ENCODE peak calls at places on chromosomes 4 and X, in eight cellular contexts. J is endodermal cell; V is adipocyte; A is pancreas; K is thyroid gland; Z is fibroblast of lung; I is CD8-positive, alpha-beta T cell; X is GM23248. B is an unnamed sample. For H3K27me3, the result is how much of the 10 kb centered on the place peaks cover.

GRCh38 chr4:29423836-29424721 is 1296.1 kb upstream of the PCDH7 start:
- DNase-seq in I (no peak), K (no peak), A (no peak), X (peak), V (peak), J (no peak), Z (peak), B (no peak)

GRCh38 chr4:157043131-157043530 is 32.8 kb upstream of the GLRB start:
- DNase-seq in K (no peak), Z (peak), J (peak), I (no peak), X (peak), V (peak), A (no peak), B (no peak)

GRCh38 chr4:166143227-166143626 is 270.2 kb downstream of the TLL1 start:
- DNase-seq in Z (no peak), J (no peak), K (no peak), A (no peak), V (no peak), I (no peak), X (peak), B (no peak)

GRCh38 chr4:109294006-109294405 is 8.5 kb downstream of the COL25A1 start:
- DNase-seq in K (no peak), Z (no peak), X (peak), I (no peak), J (peak), V (no peak), A (no peak), B (no peak)

GRCh38 chr4:158540125-158540907 is 18.6 kb downstream of the RXFP1 start:
- DNase-seq in A (no peak), J (no peak), Z (no peak), K (no peak), X (peak), I (no peak), V (no peak), B (no peak)

GRCh38 chr4:20839957-20840356 is 139.7 kb downstream of the PACRGL start:
- DNase-seq in K (no peak), V (no peak), Z (peak), X (peak), J (no peak), I (no peak), A (no peak), B (no peak)

GRCh38 chrX:645024-645376 is 14.4 kb downstream of the SHOX start:
- DNase-seq in I (no peak), Z (no peak), X (no peak), K (no peak), A (no peak), V (no peak), J (peak), B (no peak)

GRCh38 chr4:83112678-83113428 is 1.7 kb downstream of the PLAC8 start:
- DNase-seq in I (peak), A (no peak), K (no peak), J (no peak), V (peak), Z (no peak), X (peak), B (no peak)

GRCh38 chr4:172850838-172851237 is 317.8 kb upstream of the GALNT7 start:
- DNase-seq in I (no peak), K (no peak), Z (peak), X (peak), A (no peak), V (peak), J (no peak), B (no peak)

GRCh38 chr4:82898322-82899243 is 2.0 kb upstream of the THAP9 start:
- DNase-seq in I (no peak), V (peak), J (no peak), Z (peak), K (peak), X (peak), A (no peak), B (no peak)

GRCh38 chr4:148980782-148981181 is 538.6 kb upstream of the NR3C2 start:
- DNase-seq in I (no peak), J (no peak), K (no peak), V (no peak), A (no peak), X (no peak), Z (no peak), B (no peak)

GRCh38 chr4:182555997-182556418 is 312.8 kb downstream of the TENM3 start:
- DNase-seq in V (peak), A (no peak), J (peak), I (no peak), X (peak), Z (peak), K (peak), B (no peak)

GRCh38 chr4:173680278-173680677 is 150.2 kb upstream of the HAND2 start:
- DNase-seq in X (no peak), V (no peak), J (no peak), Z (no peak), I (no peak), K (no peak), A (no peak), B (peak)

GRCh38 chrX:31435592-31435991 is 363.8 kb upstream of the FTHL17 start:
- DNase-seq in V (no peak), K (no peak), I (no peak), A (no peak), Z (peak), J (peak), X (peak), B (no peak)

GRCh38 chrX:39542316-39542715 is 555.4 kb downstream of the BCOR start:
- DNase-seq in I (no peak), K (peak), J (no peak), Z (no peak), A (no peak), V (no peak), X (no peak), B (no peak)

GRCh38 chr4:74423101-74423500 is 21.8 kb upstream of the AREG start:
- DNase-seq in K (no peak), V (peak), I (no peak), X (peak), Z (peak), A (no peak), J (no peak), B (peak)

GRCh38 chr4:118280501-118281218 is 72.1 kb downstream of the PRSS12 start:
- DNase-seq in X (peak), J (peak), A (no peak), Z (peak), K (peak), V (peak), I (peak), B (peak)

GRCh38 chr4:836781-837301 is 10.9 kb upstream of the CPLX1 start:
- DNase-seq in Z (no peak), I (no peak), V (no peak), K (no peak), J (no peak), A (peak), X (no peak), B (peak)

GRCh38 chrX:83186632-83187031 is 321.5 kb upstream of the POU3F4 start:
- DNase-seq in I (no peak), V (no peak), A (no peak), X (no peak), Z (no peak), K (no peak), J (no peak), B (no peak)

GRCh38 chrX:124842205-124842604 is 477.5 kb upstream of the TEX13C start:
- DNase-seq in Z (no peak), J (no peak), K (no peak), I (no peak), V (no peak), X (no peak), A (no peak), B (no peak)

GRCh38 chrX:153818571-153819397 is 11.6 kb downstream of the PDZD4 start:
- DNase-seq in K (peak), Z (no peak), X (peak), A (peak), V (peak), I (peak), J (peak), B (peak)

GRCh38 chr4:10113362-10114047 is 3.1 kb downstream of the WDR1 start:
- DNase-seq in A (no peak), I (no peak), Z (no peak), X (no peak), V (no peak), J (no peak), K (no peak), B (no peak)

GRCh38 chr4:109435635-109436034 is 2.0 kb downstream of the SEC24B start:
- DNase-seq in I (no peak), J (no peak), V (peak), K (no peak), X (peak), Z (peak), A (no peak), B (no peak)

GRCh38 chr4:121666091-121666679 is 30.6 kb downstream of the ANXA5 start:
- DNase-seq in V (no peak), Z (no peak), I (no peak), X (no peak), K (peak), A (no peak), J (no peak), B (no peak)

GRCh38 chr4:144685916-144686315 is 40.0 kb downstream of the HHIP start:
- DNase-seq in V (peak), J (no peak), X (no peak), I (no peak), A (no peak), K (no peak), Z (peak), B (no peak)

GRCh38 chrX:2848806-2849420 is 20.2 kb downstream of the GYG2 start:
- DNase-seq in V (peak), Z (peak), I (no peak), J (peak), X (peak), A (no peak), K (no peak), B (no peak)

GRCh38 chrX:20352504-20352903 is 85.8 kb upstream of the RPS6KA3 start:
- DNase-seq in V (no peak), A (no peak), I (no peak), K (no peak), X (no peak), Z (no peak), J (no peak), B (no peak)

GRCh38 chr4:147163311-147163710 is 217.6 kb upstream of the TTC29 start:
- DNase-seq in K (no peak), J (no peak), I (no peak), X (no peak), Z (no peak), V (no peak), A (no peak), B (no peak)

GRCh38 chr4:182604161-182604591 is 313.0 kb downstream of the DCTD start:
- DNase-seq in J (no peak), A (no peak), Z (peak), X (peak), I (no peak), K (no peak), V (peak), B (no peak)

GRCh38 chrX:13717697-13718483 is 16.5 kb downstream of the TRAPPC2 start:
- DNase-seq in V (peak), X (peak), Z (peak), K (peak), J (no peak), I (no peak), A (no peak), B (peak)

GRCh38 chrX:70254909-70255308 is 5.1 kb downstream of the P2RY4 start:
- DNase-seq in J (no peak), V (no peak), Z (no peak), I (no peak), K (no peak), X (no peak), A (no peak), B (no peak)

GRCh38 chrX:38365939-38366338 is 13.5 kb downstream of the OTC start:
- DNase-seq in Z (no peak), V (no peak), A (no peak), I (no peak), K (no peak), X (no peak), J (no peak), B (no peak)

GRCh38 chr4:125303058-125303457 is 11.7 kb upstream of the FAT4 start:
- DNase-seq in Z (no peak), X (peak), K (no peak), J (no peak), I (no peak), V (peak), A (no peak), B (no peak)

GRCh38 chrX:56029188-56029587 is 203.0 kb upstream of the KLF8 start:
- DNase-seq in K (no peak), Z (no peak), I (no peak), A (no peak), J (no peak), V (no peak), X (no peak), B (no peak)

GRCh38 chr4:175946472-175947116 is 119.0 kb upstream of the WDR17 start:
- DNase-seq in K (no peak), Z (peak), I (no peak), J (no peak), X (peak), V (no peak), A (no peak), B (no peak)

GRCh38 chr4:181432347-181432746 is 810.9 kb upstream of the TENM3 start:
- DNase-seq in K (no peak), I (no peak), V (no peak), A (no peak), J (peak), Z (no peak), X (no peak), B (peak)
- H3K27me3 ChIP-seq in K (under half), I (under half), V (under half), A (under half), J (under half), Z (under half), X (under half), B (under half)

GRCh38 chrX:67544281-67544680 is 460 bp downstream of the AR start:
- DNase-seq in X (peak), A (peak), K (peak), Z (peak), I (no peak), V (peak), J (no peak), B (peak)
- H3K4me3 ChIP-seq in X (peak), A (no peak), K (peak), Z (peak), I (no peak), V (peak), J (peak), B (peak)

DNA sequence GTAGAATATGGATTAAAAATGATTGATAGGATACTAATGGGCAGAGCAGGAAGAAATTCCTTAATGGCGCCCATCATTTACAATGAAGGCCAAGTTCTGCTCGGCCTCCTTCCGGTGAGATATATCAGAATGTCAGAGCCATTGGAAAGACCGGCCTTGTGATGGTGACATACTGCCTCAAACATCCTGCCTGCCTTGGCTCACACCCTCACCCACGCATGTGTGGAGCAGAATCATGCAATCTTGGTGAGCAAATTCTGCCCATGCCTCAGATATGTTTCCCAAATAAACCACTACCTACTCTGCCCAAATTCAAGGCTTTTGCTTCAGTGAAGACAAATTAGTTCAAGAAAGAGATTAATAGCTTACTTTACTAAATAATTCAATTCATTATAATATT is 163.3 kb downstream of the MID1 start:
- DNase-seq in K (no peak), Z (peak), X (peak), A (no peak), V (peak), J (no peak), I (no peak), B (peak)
- H3K27me3 ChIP-seq in K (under half), Z (under half), X (under half), A (under half), V (under half), J (under half), I (under half), B (under half)

DNA sequence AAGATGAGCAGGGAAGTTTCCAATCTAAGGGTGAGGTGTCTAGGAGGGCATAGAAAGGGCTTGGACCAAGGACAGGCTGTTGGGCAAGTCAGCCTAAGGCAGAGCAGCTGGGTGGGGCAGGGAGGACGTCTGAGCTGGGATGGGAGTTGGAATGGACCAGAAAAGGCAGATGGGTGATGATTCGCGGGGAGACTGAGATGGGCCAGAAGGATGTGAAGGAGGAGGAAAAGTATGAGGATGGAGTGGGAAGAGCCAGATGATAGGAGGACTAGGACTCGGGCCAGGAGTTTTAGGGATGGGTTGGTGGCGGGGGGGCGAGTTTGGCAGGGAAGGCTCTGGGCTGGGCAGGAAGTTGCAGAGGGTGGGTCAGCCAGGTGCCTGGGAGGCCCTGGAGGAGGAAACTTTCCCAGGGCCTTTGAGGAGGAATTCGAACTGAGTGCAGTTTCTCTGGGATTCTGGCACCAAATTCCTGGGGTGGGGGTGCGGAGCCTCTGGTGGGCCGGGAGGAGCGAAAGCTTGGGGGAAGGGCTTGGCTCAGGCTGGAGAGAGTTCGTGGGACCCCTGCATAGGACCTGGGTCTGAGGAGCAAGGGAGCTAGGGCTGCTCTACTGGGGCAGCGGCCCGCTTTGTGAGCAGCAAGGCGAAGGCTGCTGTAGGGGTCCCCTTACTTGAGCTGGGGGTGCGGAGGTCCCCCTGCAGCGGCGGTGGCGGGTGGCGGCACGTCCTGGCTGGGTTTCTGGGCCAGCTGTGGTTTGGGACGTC is 8.7 kb upstream of the TIMP1 start:
- DNase-seq in V (no peak), I (no peak), X (peak), Z (peak), K (no peak), A (no peak), J (peak), B (peak)
- H3K4me3 ChIP-seq in V (no peak), I (no peak), X (no peak), Z (peak), K (no peak), A (no peak), J (peak), B (peak)

GRCh38 chr4:151045907-151046306 is 30.8 kb upstream of the LRBA start:
- DNase-seq in K (no peak), X (no peak), I (no peak), J (peak), A (no peak), Z (no peak), V (no peak), B (no peak)

GRCh38 chr4:151049430-151049884 is 34.4 kb upstream of the LRBA start:
- DNase-seq in I (no peak), A (no peak), X (no peak), V (no peak), J (peak), K (no peak), Z (no peak), B (no peak)

GRCh38 chr4:151048913-151049312 is 33.8 kb upstream of the LRBA start:
- DNase-seq in X (no peak), J (peak), I (no peak), V (no peak), K (no peak), Z (no peak), A (no peak), B (no peak)

GRCh38 chr4:151043803-151044535 is 28.9 kb upstream of the LRBA start:
- DNase-seq in V (no peak), K (no peak), I (no peak), J (no peak), X (peak), A (no peak), Z (no peak), B (no peak)

GRCh38 chr4:151046609-151047008 is 31.5 kb upstream of the LRBA start:
- DNase-seq in X (no peak), A (no peak), I (no peak), K (no peak), J (peak), V (no peak), Z (no peak), B (no peak)
- H3K27me3 ChIP-seq in X (under half), A (under half), I (under half), K (under half), J (under half), V (under half), Z (under half), B (under half)